ENCODE peak calls at places on chromosomes 11 and 22, in five cellular contexts. Q is stromal cell of bone marrow, P is erythroblast, F is fibroblast of villous mesenchyme, R is SK-N-MC. O is an unnamed sample.
A peak's percentile ranks its signal among the peaks of the same experiment; 100 is the strongest.

GRCh38 chr22:48464246-48464645 is 1363.4 kb downstream of the BRD1 start:
- DNase-seq in P (no peak), F (no peak), Q (no peak), R (no peak), O (no peak)

GRCh38 chr22:44369916-44370804 is 57.4 kb upstream of the SHISAL1 start:
- DNase-seq in F (no peak), P (no peak), Q (no peak), R (no peak), O (no peak)

GRCh38 chr22:40243891-40244290 is 66.2 kb downstream of the TNRC6B start:
- DNase-seq in Q (no peak), F (no peak), R (no peak), P (no peak), O (no peak)

GRCh38 chr11:89436071-89436470 is 55.1 kb downstream of the NOX4 start:
- DNase-seq in R (peak; percentile 68), Q (no peak), F (peak; percentile 76), P (no peak), O (no peak)

GRCh38 chr11:40517122-40517521 is 942.3 kb downstream of the LRRC4C start:
- DNase-seq in Q (no peak), P (no peak), R (no peak), F (no peak), O (no peak)

GRCh38 chr11:75328426-75329277 is 22.8 kb downstream of the ARRB1 start:
- DNase-seq in R (no peak), F (peak; percentile 87), Q (no peak), P (peak; percentile 77), O (peak; percentile 93)

GRCh38 chr22:32623943-32624342 is 149.3 kb downstream of the FBXO7 start:
- DNase-seq in R (no peak), Q (peak; percentile 94), P (no peak), F (peak; percentile 96), O (peak; percentile 80)

GRCh38 chr11:57800444-57801184 is 39.0 kb downstream of the CTNND1 start:
- DNase-seq in R (peak; percentile 48), F (peak; percentile 78), P (peak; percentile 80), Q (peak; percentile 50), O (peak; percentile 28)

GRCh38 chr11:118628861-118629549 is 21.6 kb downstream of the PHLDB1 start:
- DNase-seq in F (no peak), R (no peak), P (peak; percentile 18), Q (no peak), O (no peak)

GRCh38 chr11:64525711-64526110 is 65.3 kb upstream of the SLC22A12 start:
- DNase-seq in R (no peak), Q (no peak), F (no peak), P (no peak), O (no peak)

GRCh38 chr11:118046964-118047700 is 29.7 kb upstream of the TMPRSS4 start:
- DNase-seq in F (no peak), R (no peak), Q (no peak), P (no peak), O (peak; percentile 65)

GRCh38 chr11:120780239-120780638 is 243.7 kb upstream of the TBCEL start:
- DNase-seq in Q (no peak), R (no peak), F (no peak), P (no peak), O (no peak)

O was measured in lower leg skin.